ENCODE peak calls at places on chromosome 22, in ten cellular contexts. J is dorsolateral prefrontal cortex; A is left ventricle myocardium inferior; S is left lung; Y is GDM1; I is midbrain; P is GM13976; L is activated naive CD4-positive, alpha-beta T cell treated with anti-CD3 and anti-CD28 coated beads, Interleukin-2, amount 50 U/mL, for 72 hours; F is NCI-H2081 treated with DMSO at 0.1 percent for 48 hours; U is effector memory CD8-positive, alpha-beta T cell. Z is an unnamed sample.

GRCh38 chr22:29871684-29872083 is 11.3 kb upstream of the MTMR3 start:
- DNase-seq in S (no peak), J (no peak), L (no peak), F (no peak), Y (no peak), A (no peak), P (no peak), U (no peak), I (peak), Z (no peak)

GRCh38 chr22:33539902-33540751 is 380.1 kb downstream of the LARGE1 start:
- DNase-seq in P (no peak), S (peak), A (peak), U (no peak), Y (no peak), F (no peak), L (no peak), J (peak), I (peak), Z (no peak)

GRCh38 chr22:37519268-37520195 is at the start of gene CARD10:
- DNase-seq in P (no peak), U (no peak), J (no peak), A (peak), I (no peak), S (no peak), L (no peak), Y (no peak), F (no peak), Z (peak)

GRCh38 chr22:49630448-49630946 is 197.2 kb downstream of the BRD1 start:
- DNase-seq in L (no peak), U (no peak), J (no peak), A (no peak), F (no peak), P (no peak), S (no peak), I (no peak), Y (no peak), Z (no peak)

GRCh38 chr22:36659762-36660509 is 43.6 kb downstream of the CACNG2 start:
- DNase-seq in A (peak), U (no peak), I (peak), F (peak), P (peak), S (peak), J (peak), L (peak), Y (peak), Z (no peak)

GRCh38 chr22:25630446-25630845 is 66.0 kb downstream of the GRK3 start:
- DNase-seq in F (no peak), U (no peak), P (no peak), I (peak), J (no peak), Y (no peak), A (no peak), S (no peak), L (no peak), Z (no peak)

GRCh38 chr22:37674951-37675929 is at the start of gene LGALS1:
- DNase-seq in U (peak), P (peak), A (peak), J (peak), Y (peak), L (peak), I (peak), F (no peak), S (peak), Z (no peak)

GRCh38 chr22:17446704-17447103 is 77.4 kb downstream of the CECR2 start:
- DNase-seq in L (no peak), P (no peak), A (no peak), F (no peak), U (no peak), J (no peak), I (no peak), S (no peak), Y (no peak), Z (no peak)

GRCh38 chr22:49587987-49588386 is 239.7 kb downstream of the BRD1 start:
- DNase-seq in A (no peak), F (no peak), U (no peak), L (no peak), Y (no peak), J (no peak), P (no peak), S (no peak), I (no peak), Z (no peak)

GRCh38 chr22:47435204-47435487 is 672.7 kb downstream of the TBC1D22A start:
- DNase-seq in U (no peak), A (no peak), L (no peak), Y (no peak), F (no peak), I (no peak), S (no peak), P (no peak), J (no peak), Z (no peak)

GRCh38 chr22:45163074-45163416 is 680 bp upstream of the NUP50 start:
- DNase-seq in Y (no peak), U (no peak), I (no peak), A (no peak), F (no peak), L (no peak), J (no peak), S (peak), P (peak), Z (peak)

GRCh38 chr22:31343235-31344191 is 2.6 kb downstream of the PATZ1 start:
- DNase-seq in P (peak), A (peak), Y (no peak), S (peak), F (no peak), U (no peak), L (peak), I (peak), J (peak), Z (peak)

Z was measured in endothelial cell.